ENCODE peak calls at places on chromosome 11, in six cellular contexts. U is hepatocyte, R is transverse colon, T is MM.1S, H is mammary epithelial cell, N is fibroblast of mammary gland. Y is an unnamed sample.

GRCh38 chr11:65300621-65301290 is 13.9 kb upstream of the CDC42EP2 start:
- DNase-seq in R (no peak), T (no peak), N (no peak), U (no peak), H (no peak), Y (no peak)

GRCh38 chr11:8213390-8213789 is 44.6 kb upstream of the RIC3 start:
- DNase-seq in N (peak), U (no peak), T (no peak), R (no peak), H (no peak), Y (no peak)

GRCh38 chr11:62505112-62505783 is 41.4 kb downstream of the AHNAK start:
- DNase-seq in T (no peak), U (peak), R (peak), N (no peak), H (no peak), Y (no peak)

GRCh38 chr11:104843150-104843837 is 55.0 kb downstream of the CASP12 start:
- DNase-seq in N (no peak), R (no peak), T (no peak), U (no peak), H (no peak), Y (no peak)

GRCh38 chr11:120746836-120747609 is 235.5 kb downstream of the GRIK4 start:
- DNase-seq in H (peak), T (no peak), R (no peak), U (no peak), N (peak), Y (no peak)

GRCh38 chr11:80109031-80109430 is 668.2 kb upstream of the TENM4 start:
- DNase-seq in R (no peak), T (no peak), U (no peak), H (peak), N (no peak), Y (no peak)

GRCh38 chr11:69384548-69385465 is 90.9 kb downstream of the MYEOV start:
- DNase-seq in H (no peak), T (no peak), U (no peak), R (no peak), N (no peak), Y (no peak)

GRCh38 chr11:33984682-33985389 is 66.7 kb upstream of the CAPRIN1 start:
- DNase-seq in H (no peak), T (no peak), U (no peak), R (no peak), N (peak), Y (no peak)

GRCh38 chr11:11978792-11979486 is 29.5 kb downstream of the DKK3 start:
- DNase-seq in U (no peak), R (peak), H (no peak), N (peak), T (no peak), Y (no peak)

GRCh38 chr11:19345519-19345847 is 104.7 kb upstream of the E2F8 start:
- DNase-seq in N (peak), T (peak), H (no peak), U (no peak), R (no peak), Y (no peak)
- H3K4me3 ChIP-seq in N (peak), T (peak), H (no peak), U (no peak), R (no peak), Y (peak)

DNA sequence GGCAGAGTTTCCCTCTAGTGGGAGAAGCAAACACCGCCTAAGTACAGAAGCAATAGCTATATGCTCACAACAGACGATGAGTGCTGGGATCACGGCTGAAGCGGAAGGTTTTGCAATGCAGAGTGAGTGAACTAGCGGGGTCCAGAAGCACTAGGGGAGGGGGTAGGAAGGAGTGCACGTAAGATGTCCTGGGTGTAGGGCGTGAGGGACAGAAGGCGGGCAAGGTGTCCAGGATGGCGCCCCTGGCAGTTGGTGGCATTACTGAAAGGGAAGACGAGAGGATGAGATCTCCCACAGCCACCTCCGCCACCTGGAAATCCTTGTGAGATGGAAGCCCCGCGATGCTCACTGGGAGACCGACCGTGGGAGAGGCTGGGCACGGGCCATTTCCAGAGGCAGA is 81.0 kb downstream of the ETS1 start:
- DNase-seq in T (no peak), R (no peak), N (peak), U (no peak), H (no peak), Y (no peak)
- TF ChIP-seq CTCF in T (no peak), R (no peak), N (no peak), U (peak), H (no peak), Y (no peak)

DNA sequence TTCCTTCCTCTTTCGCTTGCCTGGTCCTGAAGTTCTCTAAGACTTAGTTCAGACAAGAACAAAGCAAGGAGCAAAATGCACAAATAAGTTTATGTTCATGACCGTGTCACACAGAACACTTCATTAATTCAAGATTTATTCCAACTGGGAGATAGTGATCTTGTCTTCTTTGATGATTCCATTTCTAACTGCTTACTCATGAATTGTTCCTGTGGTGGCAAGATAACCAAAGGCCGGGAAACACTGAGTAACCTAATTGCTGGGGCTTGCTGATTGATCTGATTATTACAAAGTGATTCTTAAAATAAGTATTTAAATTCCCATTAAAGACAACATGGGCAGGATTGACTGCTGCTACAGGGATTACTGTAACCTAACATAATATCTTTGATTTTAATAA is 1462.9 kb upstream of the RAG2 start:
- DNase-seq in N (no peak), U (no peak), H (peak), T (no peak), R (no peak), Y (no peak)
- H3K4me3 ChIP-seq in N (no peak), U (no peak), H (no peak), T (no peak), R (no peak), Y (no peak)

GRCh38 chr11:67197606-67198005 is 68.7 kb upstream of the GRK2 start:
- DNase-seq in H (no peak), T (no peak), R (no peak), U (no peak), N (no peak), Y (no peak)

GRCh38 chr11:67194096-67194495 is 72.2 kb upstream of the GRK2 start:
- DNase-seq in N (no peak), H (no peak), U (no peak), R (no peak), T (no peak), Y (no peak)

GRCh38 chr11:67199751-67200150 is 66.5 kb upstream of the GRK2 start:
- DNase-seq in U (no peak), T (no peak), H (no peak), N (no peak), R (no peak), Y (no peak)

DNA sequence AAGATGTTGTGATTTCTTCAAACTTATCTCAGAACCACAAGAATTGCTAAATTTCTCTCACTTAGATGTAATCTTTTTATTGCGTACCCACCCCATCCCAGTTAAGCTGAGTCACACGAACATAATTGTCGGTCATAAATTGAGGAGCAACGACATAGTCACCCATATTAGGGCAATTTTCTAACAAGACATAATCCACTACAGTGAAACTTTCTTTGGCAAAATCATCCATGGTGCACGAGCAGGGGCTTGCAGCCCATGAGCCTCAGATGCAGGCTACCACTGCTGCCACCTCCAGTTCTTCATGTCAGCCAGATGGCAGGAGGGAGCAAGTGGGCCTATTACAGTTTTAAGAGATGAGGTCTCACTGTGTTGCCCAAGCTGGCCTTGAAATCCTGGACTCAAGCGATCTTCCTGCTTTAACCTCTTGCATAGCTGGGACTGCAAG is 70.3 kb upstream of the GRK2 start:
- DNase-seq in H (no peak), T (no peak), R (peak), N (peak), U (peak), Y (no peak)
- TF ChIP-seq CTCF in H (no peak), T (no peak), R (no peak), N (no peak), U (no peak), Y (no peak)

Y was measured in GM12864.